ENCODE peak calls at places on chromosomes 1 and 21, in four cellular contexts. One of them, this sample, is unnamed.

GRCh38 chr1:33470495-33471012 is 1.9 kb upstream of the ZSCAN20 start:
- DNase-seq in A549: peak
- DNase-seq in HepG2: peak
- DNase-seq in GM12878: no peak
- DNase-seq in this sample: peak

GRCh38 chr1:59136541-59137335 is 160.2 kb upstream of the FGGY start:
- DNase-seq in HepG2: no peak
- DNase-seq in GM12878: no peak
- DNase-seq in A549: no peak
- DNase-seq in this sample: no peak

GRCh38 chr1:209435654-209436566 is 147.6 kb upstream of the CAMK1G start:
- DNase-seq in GM12878: no peak
- DNase-seq in A549: peak
- DNase-seq in HepG2: peak
- DNase-seq in this sample: peak

GRCh38 chr1:6544831-6545230 is 9.5 kb downstream of the NOL9 start:
- DNase-seq in A549: no peak
- DNase-seq in GM12878: no peak
- DNase-seq in HepG2: no peak
- DNase-seq in this sample: no peak

GRCh38 chr1:67515324-67516080 is 85.3 kb upstream of the SERBP1 start:
- DNase-seq in GM12878: no peak
- DNase-seq in A549: no peak
- DNase-seq in HepG2: no peak
- DNase-seq in this sample: no peak

GRCh38 chr21:37936010-37936785 is 19.9 kb upstream of the KCNJ6 start:
- DNase-seq in HepG2: no peak
- DNase-seq in GM12878: no peak
- DNase-seq in A549: no peak
- DNase-seq in this sample: no peak

GRCh38 chr1:116373451-116374339 is 651 bp downstream of the ATP1A1 start:
- DNase-seq in GM12878: no peak
- DNase-seq in HepG2: no peak
- DNase-seq in A549: no peak
- DNase-seq in this sample: peak

GRCh38 chr1:245225267-245225666 is 70.5 kb downstream of the KIF26B start:
- DNase-seq in A549: no peak
- DNase-seq in GM12878: no peak
- DNase-seq in HepG2: no peak
- DNase-seq in this sample: no peak

GRCh38 chr21:42234026-42234425 is 15.1 kb downstream of the ABCG1 start:
- DNase-seq in A549: no peak
- DNase-seq in HepG2: no peak
- DNase-seq in GM12878: no peak
- DNase-seq in this sample: peak

GRCh38 chr1:37035828-37036666 is 1.7 kb upstream of the GRIK3 start:
- DNase-seq in A549: no peak
- DNase-seq in GM12878: no peak
- DNase-seq in HepG2: no peak
- DNase-seq in this sample: peak

GRCh38 chr1:228377664-228378452 is 28.8 kb downstream of the TRIM11 start:
- DNase-seq in GM12878: no peak
- DNase-seq in A549: no peak
- DNase-seq in HepG2: no peak
- DNase-seq in this sample: no peak

GRCh38 chr1:95012389-95012788 is 60.4 kb downstream of the ALG14 start:
- DNase-seq in A549: no peak
- DNase-seq in HepG2: no peak
- DNase-seq in GM12878: no peak
- DNase-seq in this sample: no peak

GRCh38 chr1:179786815-179787736 is 44.0 kb downstream of the FAM163A start:
- DNase-seq in HepG2: no peak
- DNase-seq in GM12878: no peak
- DNase-seq in A549: no peak
- DNase-seq in this sample: peak

GRCh38 chr1:205600085-205600484 is 31.7 kb downstream of the ELK4 start:
- DNase-seq in HepG2: no peak
- DNase-seq in GM12878: no peak
- DNase-seq in A549: no peak
- DNase-seq in this sample: no peak

GRCh38 chr1:86515597-86515996 is 31.3 kb upstream of the CLCA4 start:
- DNase-seq in HepG2: peak
- DNase-seq in A549: peak
- DNase-seq in GM12878: no peak
- DNase-seq in this sample: peak

GRCh38 chr1:227372662-227373061 is 54.4 kb upstream of the CDC42BPA start:
- DNase-seq in HepG2: no peak
- DNase-seq in A549: peak
- DNase-seq in GM12878: no peak
- DNase-seq in this sample: no peak

GRCh38 chr1:21893046-21893805 is 43.9 kb downstream of the HSPG2 start:
- DNase-seq in GM12878: no peak
- DNase-seq in HepG2: no peak
- DNase-seq in A549: no peak
- DNase-seq in this sample: no peak

GRCh38 chr1:77759090-77760028 is at the start of gene USP33:
- DNase-seq in HepG2: peak
- DNase-seq in GM12878: no peak
- DNase-seq in A549: peak
- DNase-seq in this sample: peak

DNA sequence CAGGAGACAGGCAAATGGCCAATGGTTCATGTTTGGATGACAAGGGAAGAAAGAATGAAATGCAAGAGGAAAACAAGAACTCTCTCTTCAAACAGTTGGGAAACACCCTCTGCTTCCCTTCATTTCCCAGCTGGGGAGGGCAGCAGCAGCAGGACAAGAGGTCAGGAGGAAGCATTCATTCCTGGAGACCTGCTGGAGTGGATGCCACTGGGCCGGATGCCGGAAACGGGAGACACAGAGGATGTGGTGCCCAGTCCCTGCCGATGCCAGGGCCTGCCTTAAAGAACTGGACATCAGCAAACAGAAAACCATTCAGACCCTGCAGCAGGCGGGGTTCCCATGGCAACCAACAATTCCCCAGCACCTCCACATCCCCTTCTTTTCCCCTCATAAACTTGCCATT is 102.3 kb upstream of the ZNF648 start:
- DNase-seq in A549: no peak
- DNase-seq in HepG2: no peak
- DNase-seq in GM12878: no peak
- DNase-seq in this sample: no peak
- TF ChIP-seq PBX3 in A549: no peak
- TF ChIP-seq PBX3 in HepG2: no peak
- TF ChIP-seq PBX3 in GM12878: no peak
- TF ChIP-seq PBX3 in this sample: no peak

GRCh38 chr1:178034676-178035075 is 59.2 kb upstream of the RASAL2 start:
- DNase-seq in A549: no peak
- DNase-seq in GM12878: no peak
- DNase-seq in HepG2: no peak
- DNase-seq in this sample: no peak

GRCh38 chr1:178038372-178038771 is 55.5 kb upstream of the RASAL2 start:
- DNase-seq in HepG2: no peak
- DNase-seq in A549: no peak
- DNase-seq in GM12878: no peak
- DNase-seq in this sample: no peak

GRCh38 chr1:178039826-178040380 is 54.0 kb upstream of the RASAL2 start:
- DNase-seq in GM12878: no peak
- DNase-seq in HepG2: no peak
- DNase-seq in A549: peak
- DNase-seq in this sample: no peak

GRCh38 chr1:178036090-178036489 is 57.8 kb upstream of the RASAL2 start:
- DNase-seq in A549: no peak
- DNase-seq in GM12878: no peak
- DNase-seq in HepG2: no peak
- DNase-seq in this sample: no peak

DNA sequence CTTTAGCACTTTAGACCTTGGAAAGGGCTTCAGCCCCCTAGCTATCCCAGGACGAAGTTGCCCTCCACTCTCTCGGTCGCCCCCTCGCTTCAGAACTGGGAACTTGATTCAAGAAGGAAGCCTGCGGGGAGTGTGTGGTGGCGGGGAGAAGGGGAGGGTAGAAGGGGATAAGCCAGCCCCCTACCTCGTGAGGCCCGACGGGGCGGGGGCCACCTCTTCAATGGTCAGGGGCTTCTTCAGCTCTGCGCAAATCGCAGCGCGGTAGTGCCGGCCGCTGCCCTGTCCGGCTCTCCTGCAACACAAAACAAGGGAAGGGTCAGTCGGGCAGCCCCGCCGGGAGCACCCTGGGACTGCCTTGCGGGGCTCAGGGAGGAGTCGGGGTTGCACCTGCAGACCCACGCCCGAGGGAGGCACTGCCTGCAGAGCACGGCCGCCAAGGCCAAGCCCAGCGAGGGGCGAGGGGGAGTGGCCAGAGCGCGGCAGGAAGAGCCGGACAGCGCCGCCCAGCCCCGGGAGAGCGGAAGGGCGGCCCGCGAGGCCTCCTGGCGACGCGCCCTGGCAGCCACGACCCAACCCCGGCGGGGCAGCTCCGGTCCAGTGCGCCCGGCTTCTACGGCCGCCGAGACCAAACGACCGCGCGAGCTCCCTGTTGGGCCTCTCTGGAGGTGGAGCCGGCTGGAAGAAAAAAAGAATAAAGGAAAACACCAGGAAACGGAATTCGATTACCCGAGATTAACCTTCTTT is 56.2 kb upstream of the RASAL2 start:
- DNase-seq in GM12878: no peak
- DNase-seq in A549: peak
- DNase-seq in HepG2: peak
- DNase-seq in this sample: peak
- TF ChIP-seq PBX3 in GM12878: no peak
- TF ChIP-seq PBX3 in A549: no peak
- TF ChIP-seq PBX3 in HepG2: no peak
- TF ChIP-seq PBX3 in this sample: no peak

GRCh38 chr1:168348146-168348709 is 67.6 kb downstream of the TBX19 start:
- DNase-seq in GM12878: no peak
- DNase-seq in HepG2: no peak
- DNase-seq in A549: peak
- DNase-seq in this sample: no peak
- TF ChIP-seq PBX3 in GM12878: no peak
- TF ChIP-seq PBX3 in HepG2: no peak
- TF ChIP-seq PBX3 in A549: no peak
- TF ChIP-seq PBX3 in this sample: no peak

DNA sequence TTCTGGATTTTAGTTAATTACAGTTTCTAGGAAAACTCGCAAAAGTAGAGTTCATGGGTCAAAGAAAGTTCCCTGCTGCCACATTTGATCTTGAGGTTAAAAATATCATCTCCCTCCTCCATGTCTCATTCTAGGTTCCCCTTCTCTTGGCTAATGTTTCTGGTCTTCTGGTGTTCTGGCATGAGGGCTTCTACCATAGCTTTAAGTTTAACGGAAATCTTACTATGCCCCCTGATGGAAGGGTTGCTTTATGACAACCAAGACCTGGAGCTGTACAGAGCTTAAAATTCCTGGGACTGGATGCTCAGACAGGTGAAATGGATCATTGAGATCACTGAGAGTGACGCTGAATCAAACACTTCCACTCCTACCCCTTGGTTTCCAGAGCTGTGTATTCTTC is 1881.7 kb downstream of the MRPL39 start:
- DNase-seq in A549: no peak
- DNase-seq in GM12878: no peak
- DNase-seq in HepG2: no peak
- DNase-seq in this sample: no peak
- TF ChIP-seq PBX3 in A549: no peak
- TF ChIP-seq PBX3 in GM12878: no peak
- TF ChIP-seq PBX3 in HepG2: no peak
- TF ChIP-seq PBX3 in this sample: no peak

DNA sequence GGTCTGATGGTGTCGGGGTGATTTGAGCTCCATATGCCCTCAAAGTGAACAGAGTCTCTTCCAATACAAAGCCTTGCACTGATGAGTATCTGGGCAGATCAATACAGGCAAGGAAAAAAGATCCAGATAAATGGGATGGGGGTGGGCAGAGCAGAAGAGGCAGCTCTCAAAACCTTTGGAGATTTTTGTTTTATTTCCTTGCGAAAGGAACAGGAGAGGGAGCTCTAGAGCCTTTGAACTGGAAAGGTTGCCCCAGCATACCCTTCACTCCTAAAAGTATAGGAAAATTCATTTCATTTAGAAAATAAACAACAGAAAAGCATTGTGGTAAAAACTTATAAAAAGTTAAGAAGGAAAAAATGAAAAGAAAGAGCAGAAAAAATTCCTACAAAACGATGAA is 31.4 kb upstream of the OLIG2 start:
- DNase-seq in GM12878: no peak
- DNase-seq in HepG2: no peak
- DNase-seq in A549: no peak
- DNase-seq in this sample: peak
- TF ChIP-seq PBX3 in GM12878: no peak
- TF ChIP-seq PBX3 in HepG2: no peak
- TF ChIP-seq PBX3 in A549: no peak
- TF ChIP-seq PBX3 in this sample: no peak

DNA sequence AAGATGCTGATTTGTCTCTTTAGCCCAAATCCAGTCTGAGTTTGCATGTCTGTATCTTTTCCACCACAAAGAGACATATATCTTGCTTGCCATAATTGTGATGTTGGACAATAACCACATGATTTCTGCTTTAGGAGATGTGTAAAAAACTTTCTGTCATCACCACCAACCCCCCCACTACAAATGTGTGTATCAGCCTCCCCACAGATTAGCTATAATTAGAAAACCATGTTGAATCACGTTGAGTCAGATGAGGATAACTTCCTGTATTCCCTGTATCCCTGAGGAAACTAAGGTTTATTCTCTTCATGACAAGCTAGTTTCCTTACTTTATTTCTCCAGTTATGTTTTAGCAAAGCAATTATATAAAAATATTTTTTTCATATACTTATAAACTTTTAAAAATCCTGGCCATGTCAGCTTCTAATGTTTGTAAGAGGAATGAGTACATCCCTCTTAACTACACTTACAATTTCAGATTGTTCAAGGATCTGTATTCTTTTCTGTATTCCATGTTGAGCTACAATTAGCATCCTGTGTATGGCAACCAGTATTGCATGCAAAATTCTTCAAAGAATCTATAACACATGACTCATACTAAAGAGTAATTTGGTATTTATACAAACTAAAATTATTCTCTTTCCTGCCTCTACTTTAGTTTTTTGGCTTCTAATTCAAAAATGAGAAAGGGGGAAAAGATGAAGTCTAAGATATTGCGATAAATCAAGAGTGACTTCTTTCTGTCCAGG is 143.0 kb downstream of the FMN2 start:
- DNase-seq in HepG2: no peak
- DNase-seq in GM12878: no peak
- DNase-seq in A549: no peak
- DNase-seq in this sample: no peak
- TF ChIP-seq PBX3 in HepG2: no peak
- TF ChIP-seq PBX3 in GM12878: no peak
- TF ChIP-seq PBX3 in A549: no peak
- TF ChIP-seq PBX3 in this sample: peak

DNA sequence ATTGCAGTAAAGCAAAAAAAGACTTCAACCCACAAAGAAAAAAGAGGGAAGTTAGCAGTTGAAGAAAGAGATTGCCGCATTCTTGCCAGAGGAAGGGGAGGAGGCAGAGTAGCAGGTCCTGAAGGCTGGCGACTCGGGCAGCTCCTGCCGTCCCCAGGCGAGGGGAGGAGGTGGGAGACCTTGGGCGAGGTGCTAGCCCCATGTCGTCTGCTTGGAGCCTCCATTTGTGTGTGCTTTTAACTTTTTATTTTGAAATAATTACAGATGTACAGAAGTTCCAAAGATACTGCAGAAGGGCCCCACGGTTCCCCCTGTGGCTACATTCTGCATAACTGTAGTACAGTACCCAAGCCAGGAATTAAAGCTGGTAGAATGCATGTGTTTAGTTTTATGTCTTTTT is 6.8 kb downstream of the TRPM2 start:
- DNase-seq in GM12878: no peak
- DNase-seq in A549: no peak
- DNase-seq in HepG2: no peak
- DNase-seq in this sample: no peak
- TF ChIP-seq PBX3 in GM12878: no peak
- TF ChIP-seq PBX3 in A549: no peak
- TF ChIP-seq PBX3 in HepG2: no peak
- TF ChIP-seq PBX3 in this sample: no peak

This sample was measured in SK-N-SH.